ENCODE peak calls at places on chromosomes 1 and 21, in four cellular contexts. S, C, U and B are unnamed samples.

GRCh38 chr1:156126701-156127534 is 12.4 kb downstream of the LMNA start:
- DNase-seq in S (no peak), C (peak), U (peak), B (no peak)

GRCh38 chr1:244778356-244778755 is 57.1 kb upstream of the COX20 start:
- DNase-seq in S (no peak), C (no peak), U (no peak), B (no peak)

GRCh38 chr1:14924012-14924452 is 229.5 kb upstream of the TMEM51 start:
- DNase-seq in S (peak), C (no peak), U (no peak), B (peak)

GRCh38 chr1:165949335-165950130 is 122.1 kb downstream of the UCK2 start:
- DNase-seq in S (no peak), C (no peak), U (no peak), B (no peak)

GRCh38 chr1:242691603-242691945 is 167.1 kb upstream of the PLD5 start:
- DNase-seq in S (no peak), C (no peak), U (no peak), B (no peak)

GRCh38 chr1:114328505-114328904 is 174.8 kb upstream of the SYT6 start:
- DNase-seq in S (no peak), C (no peak), U (no peak), B (no peak)

GRCh38 chr1:890661-891060 is 33.1 kb upstream of the SAMD11 start:
- DNase-seq in S (no peak), C (no peak), U (no peak), B (no peak)

GRCh38 chr1:95850165-95850649 is 616.2 kb downstream of the RWDD3 start:
- DNase-seq in S (no peak), C (no peak), U (no peak), B (no peak)

GRCh38 chr1:119008483-119009299 is 20.5 kb upstream of the TBX15 start:
- DNase-seq in S (no peak), C (no peak), U (no peak), B (no peak)

GRCh38 chr1:46368781-46369180 is 25.3 kb upstream of the FAAH start:
- DNase-seq in S (no peak), C (no peak), U (no peak), B (no peak)

GRCh38 chr1:236181059-236181458 is 38.7 kb downstream of the GPR137B start:
- DNase-seq in S (no peak), C (no peak), U (no peak), B (no peak)

GRCh38 chr1:229786974-229787610 is 161.0 kb downstream of the URB2 start:
- DNase-seq in S (no peak), C (no peak), U (no peak), B (no peak)

GRCh38 chr1:167119696-167120095 is 25.8 kb downstream of the STYXL2 start:
- DNase-seq in S (no peak), C (no peak), U (no peak), B (no peak)

GRCh38 chr1:31583995-31584868 is 7.9 kb downstream of the TINAGL1 start:
- DNase-seq in S (no peak), C (no peak), U (no peak), B (peak)

GRCh38 chr1:171352554-171352953 is 38.6 kb downstream of the FMO4 start:
- DNase-seq in S (no peak), C (no peak), U (no peak), B (no peak)

GRCh38 chr1:1084372-1085170 is 10.5 kb upstream of the RNF223 start:
- DNase-seq in S (no peak), C (no peak), U (peak), B (peak)

GRCh38 chr21:27787046-27787445 is 820.2 kb upstream of the ADAMTS5 start:
- DNase-seq in S (no peak), C (no peak), U (no peak), B (no peak)

GRCh38 chr1:55052221-55053142 is 13.1 kb downstream of the PCSK9 start:
- DNase-seq in S (no peak), C (no peak), U (no peak), B (no peak)

GRCh38 chr21:35294231-35294898 is 245.3 kb upstream of the RUNX1 start:
- DNase-seq in S (no peak), C (no peak), U (no peak), B (no peak)

GRCh38 chr1:207808322-207808705 is 56.5 kb downstream of the CD46 start:
- DNase-seq in S (no peak), C (no peak), U (no peak), B (no peak)

GRCh38 chr1:15148475-15148874 is 5.1 kb upstream of the TMEM51 start:
- DNase-seq in S (no peak), C (no peak), U (no peak), B (no peak)

GRCh38 chr1:24983006-24983680 is 53.1 kb upstream of the RUNX3 start:
- DNase-seq in S (no peak), C (no peak), U (no peak), B (peak)

GRCh38 chr1:151058682-151059341 is 610 bp downstream of the CDC42SE1 start:
- DNase-seq in S (no peak), C (no peak), U (no peak), B (peak)

GRCh38 chr1:212234431-212235298 is 50.5 kb upstream of the PPP2R5A start:
- DNase-seq in S (no peak), C (no peak), U (no peak), B (peak)

GRCh38 chr21:33383056-33383888 is 19.9 kb upstream of the IFNGR2 start:
- DNase-seq in S (peak), C (peak), U (peak), B (no peak)

GRCh38 chr1:183363967-183364366 is 54.2 kb downstream of the NMNAT2 start:
- DNase-seq in S (no peak), C (no peak), U (no peak), B (no peak)

GRCh38 chr1:42721926-42722325 is 18.1 kb downstream of the CLDN19 start:
- DNase-seq in S (no peak), C (no peak), U (no peak), B (no peak)

GRCh38 chr1:103788377-103788776 is 38.7 kb downstream of the AMY1C start:
- DNase-seq in S (no peak), C (no peak), U (no peak), B (no peak)

GRCh38 chr1:109931189-109931672 is 20.6 kb downstream of the CSF1 start:
- DNase-seq in S (no peak), C (no peak), U (no peak), B (no peak)

GRCh38 chr1:230711245-230711644 is 2.7 kb downstream of the AGT start:
- DNase-seq in S (no peak), C (no peak), U (no peak), B (no peak)

GRCh38 chr1:38190978-38191377 is 144.4 kb upstream of the POU3F1 start:
- DNase-seq in S (no peak), C (no peak), U (no peak), B (no peak)

GRCh38 chr1:6923955-6924890 is 139.0 kb downstream of the CAMTA1 start:
- DNase-seq in S (no peak), C (no peak), U (no peak), B (no peak)

GRCh38 chr1:162240643-162240976 is 136.0 kb downstream of the SPATA46 start:
- DNase-seq in S (no peak), C (no peak), U (no peak), B (no peak)

GRCh38 chr1:234960722-234961467 is 167.7 kb downstream of the TOMM20 start:
- DNase-seq in S (no peak), C (no peak), U (no peak), B (no peak)

GRCh38 chr1:87826639-87827345 is 498.1 kb downstream of the LMO4 start:
- DNase-seq in S (peak), C (no peak), U (no peak), B (no peak)

GRCh38 chr1:207431508-207431907 is 22.6 kb upstream of the CR2 start:
- DNase-seq in S (no peak), C (no peak), U (no peak), B (no peak)

GRCh38 chr1:29884740-29885139 is 648.4 kb downstream of the PTPRU start:
- DNase-seq in S (no peak), C (no peak), U (no peak), B (no peak)

GRCh38 chr1:12464627-12465056 is 153.4 kb downstream of the DHRS3 start:
- DNase-seq in S (no peak), C (no peak), U (no peak), B (no peak)